ENCODE peak calls at places on chromosome 15, in six cellular contexts. One of them, this sample, is unnamed. For H3K4me1 and H3K36me3, the result is how much of the 10 kb centered on the place peaks cover.

GRCh38 chr15:49154359-49154758 is 1.0 kb downstream of the COPS2 start:
- DNase-seq in right atrium auricular region: no peak
- DNase-seq in prostate gland: no peak
- DNase-seq in colonic mucosa: no peak
- DNase-seq in GM23248: peak
- DNase-seq in CD8-positive, alpha-beta memory T cell: no peak
- DNase-seq in this sample: no peak

GRCh38 chr15:97747342-97747741 is 213.2 kb upstream of the ARRDC4 start:
- DNase-seq in colonic mucosa: no peak
- DNase-seq in GM23248: peak
- DNase-seq in CD8-positive, alpha-beta memory T cell: no peak
- DNase-seq in prostate gland: no peak
- DNase-seq in right atrium auricular region: no peak
- DNase-seq in this sample: no peak

GRCh38 chr15:36271048-36271447 is 308.4 kb upstream of the CDIN1 start:
- DNase-seq in CD8-positive, alpha-beta memory T cell: no peak
- DNase-seq in right atrium auricular region: no peak
- DNase-seq in colonic mucosa: no peak
- DNase-seq in prostate gland: no peak
- DNase-seq in GM23248: no peak
- DNase-seq in this sample: no peak

GRCh38 chr15:44710236-44711088 is 661 bp downstream of the PATL2 start:
- DNase-seq in prostate gland: peak
- DNase-seq in GM23248: peak
- DNase-seq in colonic mucosa: peak
- DNase-seq in right atrium auricular region: peak
- DNase-seq in CD8-positive, alpha-beta memory T cell: no peak
- DNase-seq in this sample: no peak

GRCh38 chr15:82999905-83000671 is 11.4 kb downstream of the C15orf40 start:
- DNase-seq in prostate gland: peak
- DNase-seq in CD8-positive, alpha-beta memory T cell: no peak
- DNase-seq in GM23248: peak
- DNase-seq in right atrium auricular region: no peak
- DNase-seq in colonic mucosa: no peak
- DNase-seq in this sample: peak

GRCh38 chr15:60733196-60733595 is 254.3 kb upstream of the ICE2 start:
- DNase-seq in right atrium auricular region: no peak
- DNase-seq in colonic mucosa: no peak
- DNase-seq in GM23248: peak
- DNase-seq in CD8-positive, alpha-beta memory T cell: no peak
- DNase-seq in prostate gland: no peak
- DNase-seq in this sample: no peak

GRCh38 chr15:92294759-92295158 is 98.9 kb upstream of the ST8SIA2 start:
- DNase-seq in GM23248: no peak
- DNase-seq in CD8-positive, alpha-beta memory T cell: no peak
- DNase-seq in colonic mucosa: no peak
- DNase-seq in prostate gland: no peak
- DNase-seq in right atrium auricular region: no peak
- DNase-seq in this sample: no peak

GRCh38 chr15:57500979-57501576 is 90.6 kb upstream of the MYZAP start:
- DNase-seq in CD8-positive, alpha-beta memory T cell: no peak
- DNase-seq in prostate gland: no peak
- DNase-seq in colonic mucosa: no peak
- DNase-seq in GM23248: peak
- DNase-seq in right atrium auricular region: no peak
- DNase-seq in this sample: no peak

GRCh38 chr15:23403550-23403949 is 43.5 kb downstream of the GOLGA6L2 start:
- DNase-seq in prostate gland: peak
- DNase-seq in right atrium auricular region: no peak
- DNase-seq in GM23248: no peak
- DNase-seq in CD8-positive, alpha-beta memory T cell: no peak
- DNase-seq in colonic mucosa: no peak
- DNase-seq in this sample: no peak

GRCh38 chr15:71599404-71600225 is 210.7 kb upstream of the NR2E3 start:
- DNase-seq in right atrium auricular region: no peak
- DNase-seq in GM23248: peak
- DNase-seq in colonic mucosa: no peak
- DNase-seq in CD8-positive, alpha-beta memory T cell: no peak
- DNase-seq in prostate gland: no peak
- DNase-seq in this sample: no peak

GRCh38 chr15:51321316-51321715 is 17.1 kb downstream of the CYP19A1 start:
- DNase-seq in colonic mucosa: no peak
- DNase-seq in prostate gland: no peak
- DNase-seq in GM23248: no peak
- DNase-seq in CD8-positive, alpha-beta memory T cell: no peak
- DNase-seq in right atrium auricular region: no peak
- DNase-seq in this sample: no peak

GRCh38 chr15:23644829-23645228 is 2.8 kb downstream of the MAGEL2 start:
- DNase-seq in CD8-positive, alpha-beta memory T cell: no peak
- DNase-seq in GM23248: no peak
- DNase-seq in right atrium auricular region: no peak
- DNase-seq in prostate gland: no peak
- DNase-seq in colonic mucosa: no peak
- DNase-seq in this sample: no peak

GRCh38 chr15:91522609-91523332 is 330.7 kb upstream of the SLCO3A1 start:
- DNase-seq in colonic mucosa: no peak
- DNase-seq in prostate gland: no peak
- DNase-seq in GM23248: peak
- DNase-seq in CD8-positive, alpha-beta memory T cell: no peak
- DNase-seq in right atrium auricular region: no peak
- DNase-seq in this sample: no peak

GRCh38 chr15:31934821-31935220 is 95.5 kb upstream of the CHRNA7 start:
- DNase-seq in right atrium auricular region: no peak
- DNase-seq in GM23248: peak
- DNase-seq in CD8-positive, alpha-beta memory T cell: no peak
- DNase-seq in colonic mucosa: no peak
- DNase-seq in prostate gland: no peak
- DNase-seq in this sample: no peak

GRCh38 chr15:57395292-57395691 is 19.0 kb downstream of the CGNL1 start:
- DNase-seq in CD8-positive, alpha-beta memory T cell: no peak
- DNase-seq in GM23248: peak
- DNase-seq in prostate gland: no peak
- DNase-seq in right atrium auricular region: no peak
- DNase-seq in colonic mucosa: no peak
- DNase-seq in this sample: no peak

GRCh38 chr15:28086175-28086703 is 12.9 kb downstream of the OCA2 start:
- DNase-seq in right atrium auricular region: peak
- DNase-seq in colonic mucosa: peak
- DNase-seq in CD8-positive, alpha-beta memory T cell: peak
- DNase-seq in GM23248: peak
- DNase-seq in prostate gland: no peak
- DNase-seq in this sample: peak

GRCh38 chr15:93245616-93246122 is 156.7 kb upstream of the RGMA start:
- DNase-seq in prostate gland: no peak
- DNase-seq in GM23248: no peak
- DNase-seq in CD8-positive, alpha-beta memory T cell: no peak
- DNase-seq in colonic mucosa: no peak
- DNase-seq in right atrium auricular region: no peak
- DNase-seq in this sample: no peak

GRCh38 chr15:35696767-35697231 is 150.8 kb upstream of the DPH6 start:
- DNase-seq in colonic mucosa: no peak
- DNase-seq in CD8-positive, alpha-beta memory T cell: no peak
- DNase-seq in right atrium auricular region: no peak
- DNase-seq in GM23248: peak
- DNase-seq in prostate gland: no peak
- DNase-seq in this sample: peak

GRCh38 chr15:59953392-59953883 is 50.7 kb upstream of the FOXB1 start:
- DNase-seq in colonic mucosa: no peak
- DNase-seq in GM23248: no peak
- DNase-seq in right atrium auricular region: no peak
- DNase-seq in prostate gland: no peak
- DNase-seq in CD8-positive, alpha-beta memory T cell: no peak
- DNase-seq in this sample: peak

GRCh38 chr15:60370105-60370803 is 27.5 kb downstream of the ANXA2 start:
- DNase-seq in GM23248: peak
- DNase-seq in prostate gland: no peak
- DNase-seq in CD8-positive, alpha-beta memory T cell: no peak
- DNase-seq in colonic mucosa: no peak
- DNase-seq in right atrium auricular region: no peak
- DNase-seq in this sample: no peak

GRCh38 chr15:77577350-77577749 is 55.4 kb downstream of the LINGO1 start:
- DNase-seq in CD8-positive, alpha-beta memory T cell: no peak
- DNase-seq in prostate gland: no peak
- DNase-seq in colonic mucosa: no peak
- DNase-seq in GM23248: no peak
- DNase-seq in right atrium auricular region: no peak
- DNase-seq in this sample: no peak

GRCh38 chr15:95134306-95135100 is 903.1 kb downstream of the MCTP2 start:
- DNase-seq in prostate gland: no peak
- DNase-seq in GM23248: peak
- DNase-seq in CD8-positive, alpha-beta memory T cell: no peak
- DNase-seq in colonic mucosa: no peak
- DNase-seq in right atrium auricular region: no peak
- DNase-seq in this sample: no peak

GRCh38 chr15:99074446-99074845 is 30.4 kb upstream of the SYNM start:
- DNase-seq in colonic mucosa: no peak
- DNase-seq in right atrium auricular region: no peak
- DNase-seq in GM23248: no peak
- DNase-seq in prostate gland: no peak
- DNase-seq in CD8-positive, alpha-beta memory T cell: no peak
- DNase-seq in this sample: no peak

GRCh38 chr15:70291295-70291694 is 193.6 kb upstream of the TLE3 start:
- DNase-seq in CD8-positive, alpha-beta memory T cell: no peak
- DNase-seq in colonic mucosa: no peak
- DNase-seq in right atrium auricular region: no peak
- DNase-seq in GM23248: no peak
- DNase-seq in prostate gland: no peak
- DNase-seq in this sample: no peak

GRCh38 chr15:87478688-87479072 is 777.9 kb downstream of the NTRK3 start:
- DNase-seq in CD8-positive, alpha-beta memory T cell: no peak
- DNase-seq in prostate gland: no peak
- DNase-seq in GM23248: no peak
- DNase-seq in colonic mucosa: no peak
- DNase-seq in right atrium auricular region: no peak
- DNase-seq in this sample: no peak

GRCh38 chr15:60318236-60318867 is 79.4 kb downstream of the ANXA2 start:
- DNase-seq in colonic mucosa: no peak
- DNase-seq in right atrium auricular region: no peak
- DNase-seq in GM23248: no peak
- DNase-seq in CD8-positive, alpha-beta memory T cell: no peak
- DNase-seq in prostate gland: no peak
- DNase-seq in this sample: no peak

GRCh38 chr15:82950295-82950694 is 2.2 kb downstream of the HOMER2 start:
- DNase-seq in right atrium auricular region: no peak
- DNase-seq in GM23248: no peak
- DNase-seq in colonic mucosa: no peak
- DNase-seq in CD8-positive, alpha-beta memory T cell: no peak
- DNase-seq in prostate gland: no peak
- DNase-seq in this sample: no peak

GRCh38 chr15:79523266-79523665 is 91.1 kb downstream of the MINAR1 start:
- DNase-seq in prostate gland: no peak
- DNase-seq in right atrium auricular region: peak
- DNase-seq in GM23248: peak
- DNase-seq in CD8-positive, alpha-beta memory T cell: no peak
- DNase-seq in colonic mucosa: no peak
- DNase-seq in this sample: no peak

GRCh38 chr15:33021806-33022389 is 172.6 kb downstream of the FMN1 start:
- DNase-seq in prostate gland: peak
- DNase-seq in colonic mucosa: peak
- DNase-seq in right atrium auricular region: no peak
- DNase-seq in GM23248: peak
- DNase-seq in CD8-positive, alpha-beta memory T cell: no peak
- DNase-seq in this sample: peak

GRCh38 chr15:34241376-34242350 is 16.8 kb downstream of the EMC4 start:
- DNase-seq in colonic mucosa: peak
- DNase-seq in CD8-positive, alpha-beta memory T cell: no peak
- DNase-seq in prostate gland: no peak
- DNase-seq in GM23248: peak
- DNase-seq in right atrium auricular region: no peak
- DNase-seq in this sample: no peak

GRCh38 chr15:29821416-29822099 is 710 bp downstream of the TJP1 start:
- DNase-seq in CD8-positive, alpha-beta memory T cell: no peak
- DNase-seq in prostate gland: peak
- DNase-seq in colonic mucosa: peak
- DNase-seq in GM23248: peak
- DNase-seq in right atrium auricular region: peak
- DNase-seq in this sample: peak

DNA sequence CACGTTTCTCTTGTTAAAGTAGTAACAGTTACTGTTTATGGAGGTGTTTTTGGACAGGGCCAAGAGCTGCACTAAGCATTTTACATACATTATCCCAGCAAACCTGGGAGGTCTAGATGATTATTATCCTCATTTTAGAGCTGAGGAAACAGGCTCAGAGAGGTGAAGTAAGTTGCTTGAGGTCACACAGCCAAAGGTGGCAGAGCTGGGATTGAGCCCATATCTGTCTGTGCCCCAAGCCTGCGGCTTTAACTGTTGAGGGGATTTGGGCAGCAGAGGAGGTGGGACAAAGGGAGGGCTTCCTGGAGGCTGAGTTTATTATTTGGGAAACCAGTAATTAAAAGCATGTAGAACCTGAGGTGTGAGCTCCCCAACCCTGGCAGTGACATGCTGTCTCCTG is 9.2 kb downstream of the SMAD6 start:
- DNase-seq in GM23248: no peak
- DNase-seq in CD8-positive, alpha-beta memory T cell: no peak
- DNase-seq in right atrium auricular region: no peak
- DNase-seq in prostate gland: no peak
- DNase-seq in colonic mucosa: no peak
- DNase-seq in this sample: no peak
- H3K4me1 ChIP-seq in GM23248: under half
- H3K4me1 ChIP-seq in CD8-positive, alpha-beta memory T cell: under half
- H3K4me1 ChIP-seq in right atrium auricular region: under half
- H3K4me1 ChIP-seq in prostate gland: under half
- H3K4me1 ChIP-seq in colonic mucosa: under half
- H3K4me1 ChIP-seq in this sample: under half

GRCh38 chr15:58678683-58679082 is 70.8 kb downstream of the ADAM10 start:
- DNase-seq in colonic mucosa: no peak
- DNase-seq in CD8-positive, alpha-beta memory T cell: no peak
- DNase-seq in right atrium auricular region: no peak
- DNase-seq in GM23248: no peak
- DNase-seq in prostate gland: no peak
- DNase-seq in this sample: no peak
- H3K36me3 ChIP-seq in colonic mucosa: under half
- H3K36me3 ChIP-seq in CD8-positive, alpha-beta memory T cell: under half
- H3K36me3 ChIP-seq in right atrium auricular region: under half
- H3K36me3 ChIP-seq in GM23248: under half
- H3K36me3 ChIP-seq in prostate gland: under half
- H3K36me3 ChIP-seq in this sample: under half

GRCh38 chr15:66709884-66710283 is 7.8 kb downstream of the SMAD6 start:
- DNase-seq in right atrium auricular region: no peak
- DNase-seq in CD8-positive, alpha-beta memory T cell: no peak
- DNase-seq in GM23248: no peak
- DNase-seq in colonic mucosa: no peak
- DNase-seq in prostate gland: no peak
- DNase-seq in this sample: no peak
- H3K4me1 ChIP-seq in right atrium auricular region: under half
- H3K4me1 ChIP-seq in CD8-positive, alpha-beta memory T cell: under half
- H3K4me1 ChIP-seq in GM23248: under half
- H3K4me1 ChIP-seq in colonic mucosa: under half
- H3K4me1 ChIP-seq in prostate gland: under half
- H3K4me1 ChIP-seq in this sample: under half

GRCh38 chr15:40714144-40714543 is 19.2 kb downstream of the RAD51 start:
- DNase-seq in GM23248: no peak
- DNase-seq in prostate gland: no peak
- DNase-seq in CD8-positive, alpha-beta memory T cell: no peak
- DNase-seq in colonic mucosa: no peak
- DNase-seq in right atrium auricular region: no peak
- DNase-seq in this sample: peak
- H3K36me3 ChIP-seq in GM23248: under half
- H3K36me3 ChIP-seq in prostate gland: under half
- H3K36me3 ChIP-seq in CD8-positive, alpha-beta memory T cell: under half
- H3K36me3 ChIP-seq in colonic mucosa: under half
- H3K36me3 ChIP-seq in right atrium auricular region: under half
- H3K36me3 ChIP-seq in this sample: under half

This sample was measured in Caco-2.